ENCODE peak calls at places on chromosomes 7 and 10, in ten cellular contexts. One of them, this sample, is unnamed.
A peak's percentile ranks its signal among the peaks of the same experiment; 100 is the strongest.

GRCh38 chr7:53446170-53446569 is 410.7 kb downstream of the POM121L12 start:
- DNase-seq in SW 1271: no peak
- DNase-seq in tibial nerve: no peak
- DNase-seq in left ventricle myocardium inferior: no peak
- DNase-seq in HS-5: no peak
- DNase-seq in HEK293T: no peak
- DNase-seq in fibroblast of pulmonary artery: no peak
- DNase-seq in stromal cell of bone marrow: no peak
- DNase-seq in GM18507: no peak
- DNase-seq in LoVo: no peak
- DNase-seq in this sample: no peak

GRCh38 chr7:12358694-12359093 is 45.0 kb downstream of the VWDE start:
- DNase-seq in SW 1271: no peak
- DNase-seq in tibial nerve: no peak
- DNase-seq in left ventricle myocardium inferior: no peak
- DNase-seq in HS-5: peak; percentile 69
- DNase-seq in HEK293T: no peak
- DNase-seq in fibroblast of pulmonary artery: no peak
- DNase-seq in stromal cell of bone marrow: peak; percentile 1
- DNase-seq in GM18507: no peak
- DNase-seq in LoVo: no peak
- DNase-seq in this sample: no peak

GRCh38 chr7:18548569-18548968 is 53.0 kb downstream of the HDAC9 start:
- DNase-seq in SW 1271: no peak
- DNase-seq in tibial nerve: no peak
- DNase-seq in left ventricle myocardium inferior: no peak
- DNase-seq in HS-5: no peak
- DNase-seq in HEK293T: no peak
- DNase-seq in fibroblast of pulmonary artery: no peak
- DNase-seq in stromal cell of bone marrow: no peak
- DNase-seq in GM18507: no peak
- DNase-seq in LoVo: peak; percentile 41
- DNase-seq in this sample: no peak

GRCh38 chr10:79176949-79177602 is 108.3 kb downstream of the ZMIZ1 start:
- DNase-seq in SW 1271: no peak
- DNase-seq in tibial nerve: no peak
- DNase-seq in left ventricle myocardium inferior: peak; percentile 50
- DNase-seq in HS-5: no peak
- DNase-seq in HEK293T: no peak
- DNase-seq in fibroblast of pulmonary artery: peak; percentile 61
- DNase-seq in stromal cell of bone marrow: no peak
- DNase-seq in GM18507: no peak
- DNase-seq in LoVo: no peak
- DNase-seq in this sample: no peak

GRCh38 chr10:15237351-15237750 is 68.9 kb upstream of the NMT2 start:
- DNase-seq in SW 1271: no peak
- DNase-seq in tibial nerve: peak; percentile 12
- DNase-seq in left ventricle myocardium inferior: no peak
- DNase-seq in HS-5: no peak
- DNase-seq in HEK293T: no peak
- DNase-seq in fibroblast of pulmonary artery: peak; percentile 79
- DNase-seq in stromal cell of bone marrow: peak; percentile 74
- DNase-seq in GM18507: no peak
- DNase-seq in LoVo: no peak
- DNase-seq in this sample: peak; percentile 48

GRCh38 chr10:119139464-119140067 is 25.9 kb downstream of the SFXN4 start:
- DNase-seq in SW 1271: no peak
- DNase-seq in tibial nerve: peak; percentile 20
- DNase-seq in left ventricle myocardium inferior: peak; percentile 35
- DNase-seq in HS-5: no peak
- DNase-seq in HEK293T: peak; percentile 43
- DNase-seq in fibroblast of pulmonary artery: peak; percentile 35
- DNase-seq in stromal cell of bone marrow: no peak
- DNase-seq in GM18507: no peak
- DNase-seq in LoVo: no peak
- DNase-seq in this sample: no peak

GRCh38 chr10:129940617-129941198 is 23.4 kb downstream of the EBF3 start:
- DNase-seq in SW 1271: no peak
- DNase-seq in tibial nerve: no peak
- DNase-seq in left ventricle myocardium inferior: peak; percentile 13
- DNase-seq in HS-5: no peak
- DNase-seq in HEK293T: no peak
- DNase-seq in fibroblast of pulmonary artery: no peak
- DNase-seq in stromal cell of bone marrow: no peak
- DNase-seq in GM18507: no peak
- DNase-seq in LoVo: no peak
- DNase-seq in this sample: no peak

GRCh38 chr10:77297370-77297692 is 340.3 kb downstream of the KCNMA1 start:
- DNase-seq in SW 1271: no peak
- DNase-seq in tibial nerve: no peak
- DNase-seq in left ventricle myocardium inferior: no peak
- DNase-seq in HS-5: no peak
- DNase-seq in HEK293T: no peak
- DNase-seq in fibroblast of pulmonary artery: peak; percentile 40
- DNase-seq in stromal cell of bone marrow: no peak
- DNase-seq in GM18507: no peak
- DNase-seq in LoVo: no peak
- DNase-seq in this sample: no peak

GRCh38 chr7:66146701-66147100 is 32.1 kb downstream of the CRCP start:
- DNase-seq in SW 1271: no peak
- DNase-seq in tibial nerve: no peak
- DNase-seq in left ventricle myocardium inferior: no peak
- DNase-seq in HS-5: no peak
- DNase-seq in HEK293T: no peak
- DNase-seq in fibroblast of pulmonary artery: no peak
- DNase-seq in stromal cell of bone marrow: peak; percentile 55
- DNase-seq in GM18507: no peak
- DNase-seq in LoVo: no peak
- DNase-seq in this sample: peak; percentile 44

GRCh38 chr10:62083868-62084267 is 182.4 kb downstream of the ARID5B start:
- DNase-seq in SW 1271: no peak
- DNase-seq in tibial nerve: no peak
- DNase-seq in left ventricle myocardium inferior: peak; percentile 74
- DNase-seq in HS-5: no peak
- DNase-seq in HEK293T: peak; percentile 26
- DNase-seq in fibroblast of pulmonary artery: peak; percentile 87
- DNase-seq in stromal cell of bone marrow: no peak
- DNase-seq in GM18507: no peak
- DNase-seq in LoVo: no peak
- DNase-seq in this sample: no peak

GRCh38 chr10:34018129-34018528 is 683.7 kb upstream of the NRP1 start:
- DNase-seq in SW 1271: no peak
- DNase-seq in tibial nerve: no peak
- DNase-seq in left ventricle myocardium inferior: no peak
- DNase-seq in HS-5: no peak
- DNase-seq in HEK293T: no peak
- DNase-seq in fibroblast of pulmonary artery: peak; percentile 20
- DNase-seq in stromal cell of bone marrow: no peak
- DNase-seq in GM18507: no peak
- DNase-seq in LoVo: no peak
- DNase-seq in this sample: no peak

GRCh38 chr7:1619152-1620079 is 49.6 kb upstream of the PSMG3 start:
- DNase-seq in SW 1271: no peak
- DNase-seq in tibial nerve: no peak
- DNase-seq in left ventricle myocardium inferior: no peak
- DNase-seq in HS-5: no peak
- DNase-seq in HEK293T: no peak
- DNase-seq in fibroblast of pulmonary artery: no peak
- DNase-seq in stromal cell of bone marrow: no peak
- DNase-seq in GM18507: peak; percentile 26
- DNase-seq in LoVo: no peak
- DNase-seq in this sample: no peak

GRCh38 chr10:78429994-78430393 is 396.3 kb downstream of the RPS24 start:
- DNase-seq in SW 1271: no peak
- DNase-seq in tibial nerve: no peak
- DNase-seq in left ventricle myocardium inferior: no peak
- DNase-seq in HS-5: no peak
- DNase-seq in HEK293T: no peak
- DNase-seq in fibroblast of pulmonary artery: no peak
- DNase-seq in stromal cell of bone marrow: no peak
- DNase-seq in GM18507: no peak
- DNase-seq in LoVo: no peak
- DNase-seq in this sample: no peak

GRCh38 chr7:115868369-115868768 is 162.2 kb downstream of the TFEC start:
- DNase-seq in SW 1271: no peak
- DNase-seq in tibial nerve: no peak
- DNase-seq in left ventricle myocardium inferior: no peak
- DNase-seq in HS-5: no peak
- DNase-seq in HEK293T: peak; percentile 12
- DNase-seq in fibroblast of pulmonary artery: no peak
- DNase-seq in stromal cell of bone marrow: no peak
- DNase-seq in GM18507: no peak
- DNase-seq in LoVo: no peak
- DNase-seq in this sample: no peak

GRCh38 chr10:62188021-62188616 is 80.5 kb downstream of the RTKN2 start:
- DNase-seq in SW 1271: no peak
- DNase-seq in tibial nerve: no peak
- DNase-seq in left ventricle myocardium inferior: no peak
- DNase-seq in HS-5: no peak
- DNase-seq in HEK293T: no peak
- DNase-seq in fibroblast of pulmonary artery: no peak
- DNase-seq in stromal cell of bone marrow: no peak
- DNase-seq in GM18507: no peak
- DNase-seq in LoVo: no peak
- DNase-seq in this sample: no peak

GRCh38 chr10:35433851-35434426 is 97.6 kb downstream of the CCNY start:
- DNase-seq in SW 1271: no peak
- DNase-seq in tibial nerve: no peak
- DNase-seq in left ventricle myocardium inferior: no peak
- DNase-seq in HS-5: no peak
- DNase-seq in HEK293T: no peak
- DNase-seq in fibroblast of pulmonary artery: peak; percentile 55
- DNase-seq in stromal cell of bone marrow: no peak
- DNase-seq in GM18507: no peak
- DNase-seq in LoVo: no peak
- DNase-seq in this sample: peak; percentile 73

GRCh38 chr10:32501906-32502305 is 56.0 kb downstream of the CCDC7 start:
- DNase-seq in SW 1271: no peak
- DNase-seq in tibial nerve: no peak
- DNase-seq in left ventricle myocardium inferior: no peak
- DNase-seq in HS-5: no peak
- DNase-seq in HEK293T: no peak
- DNase-seq in fibroblast of pulmonary artery: no peak
- DNase-seq in stromal cell of bone marrow: no peak
- DNase-seq in GM18507: no peak
- DNase-seq in LoVo: no peak
- DNase-seq in this sample: no peak

GRCh38 chr10:52682766-52683165 is 89.8 kb downstream of the MBL2 start:
- DNase-seq in SW 1271: no peak
- DNase-seq in tibial nerve: no peak
- DNase-seq in left ventricle myocardium inferior: no peak
- DNase-seq in HS-5: no peak
- DNase-seq in HEK293T: no peak
- DNase-seq in fibroblast of pulmonary artery: no peak
- DNase-seq in stromal cell of bone marrow: no peak
- DNase-seq in GM18507: no peak
- DNase-seq in LoVo: peak; percentile 65
- DNase-seq in this sample: no peak

GRCh38 chr10:113959383-113959760 is 84.3 kb upstream of the ADRB1 start:
- DNase-seq in SW 1271: no peak
- DNase-seq in tibial nerve: no peak
- DNase-seq in left ventricle myocardium inferior: no peak
- DNase-seq in HS-5: no peak
- DNase-seq in HEK293T: no peak
- DNase-seq in fibroblast of pulmonary artery: no peak
- DNase-seq in stromal cell of bone marrow: no peak
- DNase-seq in GM18507: no peak
- DNase-seq in LoVo: peak; percentile 78
- DNase-seq in this sample: no peak

GRCh38 chr10:75030371-75030770 is 81.1 kb upstream of the SAMD8 start:
- DNase-seq in SW 1271: no peak
- DNase-seq in tibial nerve: no peak
- DNase-seq in left ventricle myocardium inferior: no peak
- DNase-seq in HS-5: no peak
- DNase-seq in HEK293T: no peak
- DNase-seq in fibroblast of pulmonary artery: no peak
- DNase-seq in stromal cell of bone marrow: no peak
- DNase-seq in GM18507: no peak
- DNase-seq in LoVo: no peak
- DNase-seq in this sample: no peak

GRCh38 chr7:143492043-143492471 is 14.4 kb downstream of the TAS2R41 start:
- DNase-seq in SW 1271: no peak
- DNase-seq in tibial nerve: no peak
- DNase-seq in left ventricle myocardium inferior: no peak
- DNase-seq in HS-5: peak; percentile 44
- DNase-seq in HEK293T: no peak
- DNase-seq in fibroblast of pulmonary artery: peak; percentile 75
- DNase-seq in stromal cell of bone marrow: peak; percentile 52
- DNase-seq in GM18507: no peak
- DNase-seq in LoVo: peak; percentile 67
- DNase-seq in this sample: no peak

GRCh38 chr10:71471957-71472365 is 75.2 kb downstream of the CDH23 start:
- DNase-seq in SW 1271: no peak
- DNase-seq in tibial nerve: no peak
- DNase-seq in left ventricle myocardium inferior: no peak
- DNase-seq in HS-5: no peak
- DNase-seq in HEK293T: no peak
- DNase-seq in fibroblast of pulmonary artery: no peak
- DNase-seq in stromal cell of bone marrow: no peak
- DNase-seq in GM18507: no peak
- DNase-seq in LoVo: no peak
- DNase-seq in this sample: no peak

GRCh38 chr10:10791869-10792268 is 225.8 kb upstream of the CELF2 start:
- DNase-seq in SW 1271: no peak
- DNase-seq in tibial nerve: no peak
- DNase-seq in left ventricle myocardium inferior: no peak
- DNase-seq in HS-5: no peak
- DNase-seq in HEK293T: no peak
- DNase-seq in fibroblast of pulmonary artery: no peak
- DNase-seq in stromal cell of bone marrow: no peak
- DNase-seq in GM18507: no peak
- DNase-seq in LoVo: no peak
- DNase-seq in this sample: no peak

GRCh38 chr7:94375167-94375566 is 19.5 kb upstream of the COL1A2 start:
- DNase-seq in SW 1271: no peak
- DNase-seq in tibial nerve: peak; percentile 71
- DNase-seq in left ventricle myocardium inferior: peak; percentile 39
- DNase-seq in HS-5: peak; percentile 37
- DNase-seq in HEK293T: no peak
- DNase-seq in fibroblast of pulmonary artery: peak; percentile 98
- DNase-seq in stromal cell of bone marrow: peak; percentile 92
- DNase-seq in GM18507: no peak
- DNase-seq in LoVo: no peak
- DNase-seq in this sample: peak; percentile 91